ENCODE peak calls at places on chromosomes 6 and 20, in six cellular contexts. L is lower lobe of right lung, P is bronchial epithelial cell, W is breast epithelium, K is GM23248, H is kidney epithelial cell. D is an unnamed sample.
A peak's percentile ranks its signal among the peaks of the same experiment; 100 is the strongest.

GRCh38 chr6:158057213-158057987 is 75.7 kb downstream of the SYNJ2 start:
- DNase-seq in W (no peak), H (peak; percentile 88), K (peak; percentile 98), P (peak; percentile 98), L (no peak), D (no peak)

GRCh38 chr20:6162239-6162638 is 39.4 kb upstream of the FERMT1 start:
- DNase-seq in W (peak; percentile 22), P (no peak), H (no peak), K (peak; percentile 3), L (no peak), D (no peak)

GRCh38 chr20:18030020-18030419 is 27.7 kb downstream of the OVOL2 start:
- DNase-seq in K (no peak), H (no peak), P (no peak), W (no peak), L (no peak), D (no peak)

GRCh38 chr6:41286544-41287346 is at the start of gene TREM1:
- DNase-seq in P (peak; percentile 97), H (no peak), L (peak; percentile 79), K (peak; percentile 87), W (no peak), D (no peak)

GRCh38 chr6:75601608-75602163 is at the start of gene SENP6:
- DNase-seq in L (peak; percentile 87), W (peak; percentile 67), H (peak; percentile 16), K (peak; percentile 89), P (peak; percentile 67), D (peak; percentile 59)

GRCh38 chr20:25177890-25178321 is 17.6 kb upstream of the ENTPD6 start:
- DNase-seq in L (peak; percentile 64), K (no peak), P (peak; percentile 33), H (no peak), W (peak; percentile 73), D (no peak)

GRCh38 chr6:106519460-106520394 is 109.6 kb downstream of the RTN4IP1 start:
- DNase-seq in L (peak; percentile 76), P (peak; percentile 90), H (peak; percentile 81), W (no peak), K (peak; percentile 98), D (peak; percentile 75)

GRCh38 chr6:44005507-44005903 is 121.7 kb downstream of the MRPL14 start:
- DNase-seq in L (no peak), P (no peak), W (no peak), K (no peak), H (no peak), D (no peak)

GRCh38 chr20:44496976-44497375 is 21.3 kb downstream of the TTPAL start:
- DNase-seq in P (peak; percentile 98), H (peak; percentile 83), W (no peak), L (no peak), K (peak; percentile 95), D (no peak)

GRCh38 chr6:105270511-105270910 is 90.7 kb upstream of the POPDC3 start:
- DNase-seq in H (no peak), W (no peak), L (no peak), K (peak; percentile 72), P (no peak), D (no peak)

GRCh38 chr6:157471895-157472686 is 91.1 kb downstream of the ZDHHC14 start:
- DNase-seq in H (no peak), K (no peak), L (no peak), P (no peak), W (no peak), D (no peak)

GRCh38 chr20:8095648-8096572 is 36.2 kb upstream of the PLCB1 start:
- DNase-seq in L (no peak), W (no peak), H (no peak), P (peak; percentile 25), K (peak; percentile 80), D (no peak)

GRCh38 chr6:121510568-121511177 is 75.2 kb downstream of the GJA1 start:
- DNase-seq in W (no peak), H (no peak), L (no peak), K (no peak), P (peak; percentile 61), D (no peak)

GRCh38 chr6:122476131-122476530 is 4.5 kb upstream of the SERINC1 start:
- DNase-seq in W (no peak), P (peak; percentile 45), K (peak; percentile 49), H (no peak), L (no peak), D (no peak)

GRCh38 chr6:4910060-4910746 is 93.6 kb downstream of the RPP40 start:
- DNase-seq in H (peak; percentile 28), P (peak; percentile 32), W (no peak), K (no peak), L (no peak), D (no peak)

GRCh38 chr6:692356-692851 is 535 bp downstream of the EXOC2 start:
- DNase-seq in K (peak; percentile 75), P (peak; percentile 65), W (no peak), L (peak; percentile 72), H (no peak), D (peak; percentile 71)

GRCh38 chr20:1368448-1369199 is 24.2 kb downstream of the FKBP1A start:
- DNase-seq in K (peak; percentile 40), W (no peak), H (no peak), L (no peak), P (no peak), D (no peak)

GRCh38 chr20:47559141-47559540 is 57.5 kb downstream of the NCOA3 start:
- DNase-seq in K (no peak), W (no peak), L (no peak), H (no peak), P (no peak), D (no peak)

GRCh38 chr6:38193051-38193450 is 373.5 kb downstream of the ZFAND3 start:
- DNase-seq in H (no peak), L (no peak), W (no peak), P (no peak), K (no peak), D (no peak)
- H3K36me3 ChIP-seq in H (no peaks in the 10 kb centered on the region), L (peaks cover 4% of the 10 kb centered on the region), W (no peaks in the 10 kb centered on the region), P (no peaks in the 10 kb centered on the region), K (no peaks in the 10 kb centered on the region), D (peaks cover 7% of the 10 kb centered on the region)

DNA sequence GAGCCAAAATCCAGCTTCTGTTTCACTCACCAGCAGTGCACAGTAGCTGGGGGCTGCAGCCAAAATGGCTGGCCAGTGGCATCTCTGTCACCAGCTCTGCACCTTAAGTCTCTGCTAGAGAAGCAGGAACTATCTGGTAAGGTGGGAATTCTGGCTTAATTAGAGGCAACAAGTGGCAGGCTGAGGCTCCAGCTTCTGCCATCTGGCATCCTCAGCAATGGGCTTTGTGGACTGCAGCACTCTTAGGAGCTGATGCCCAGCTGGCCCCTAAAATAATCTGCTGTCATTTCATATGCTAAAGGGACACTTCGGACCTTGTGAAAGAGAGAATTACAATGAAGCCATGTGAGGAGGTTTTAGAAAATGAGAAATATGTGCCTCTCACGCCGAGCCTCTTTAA is 4.6 kb upstream of the CLDN20 start:
- DNase-seq in H (no peak), W (no peak), L (no peak), K (no peak), P (no peak), D (no peak)
- H3K36me3 ChIP-seq in H (no peaks in the 10 kb centered on the region), W (no peaks in the 10 kb centered on the region), L (peaks cover 65% of the 10 kb centered on the region), K (peaks cover 6% of the 10 kb centered on the region), P (peaks cover 14% of the 10 kb centered on the region), D (peaks cover 53% of the 10 kb centered on the region)

DNA sequence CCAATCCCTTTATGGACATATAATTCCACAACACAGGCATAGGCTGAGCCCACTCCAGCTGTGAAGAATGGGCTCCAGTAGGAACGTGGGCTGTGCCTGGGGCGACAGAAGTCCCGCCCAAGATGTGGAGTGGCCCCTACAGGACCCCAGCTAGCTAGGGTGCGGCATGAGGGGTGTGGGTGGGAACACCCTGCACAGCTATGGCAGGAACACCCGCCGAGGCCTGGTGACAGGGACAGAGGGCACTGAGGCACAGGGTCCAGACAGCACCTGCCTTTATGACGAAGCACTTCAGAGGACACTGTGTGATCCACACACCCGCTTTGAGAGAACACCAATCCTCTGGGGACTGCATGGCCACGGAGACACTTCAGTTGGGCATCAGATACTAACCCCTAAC is 28.2 kb upstream of the TCFL5 start:
- DNase-seq in H (no peak), P (no peak), L (no peak), W (no peak), K (no peak), D (no peak)
- H3K36me3 ChIP-seq in H (peaks cover 6% of the 10 kb centered on the region), P (peaks cover 41% of the 10 kb centered on the region), L (peaks cover 90% of the 10 kb centered on the region), W (no peaks in the 10 kb centered on the region), K (peaks cover 58% of the 10 kb centered on the region), D (peaks cover 91% of the 10 kb centered on the region)

GRCh38 chr20:2998728-2999127 is 44.7 kb upstream of the GNRH2 start:
- DNase-seq in P (no peak), W (no peak), H (no peak), K (no peak), L (no peak), D (no peak)

GRCh38 chr20:3000852-3001523 is 42.4 kb upstream of the GNRH2 start:
- DNase-seq in H (no peak), P (peak; percentile 66), L (no peak), K (peak; percentile 67), W (no peak), D (no peak)

GRCh38 chr20:2993250-2993649 is 50.2 kb upstream of the GNRH2 start:
- DNase-seq in L (no peak), W (no peak), K (no peak), H (no peak), P (no peak), D (no peak)

GRCh38 chr20:2991532-2991931 is 51.9 kb upstream of the GNRH2 start:
- DNase-seq in W (no peak), P (no peak), H (no peak), L (no peak), K (no peak), D (no peak)

GRCh38 chr20:2995796-2996195 is 47.6 kb upstream of the GNRH2 start:
- DNase-seq in K (no peak), H (no peak), W (no peak), P (no peak), L (no peak), D (no peak)
- H3K36me3 ChIP-seq in K (no peaks in the 10 kb centered on the region), H (no peaks in the 10 kb centered on the region), W (no peaks in the 10 kb centered on the region), P (peaks cover 6% of the 10 kb centered on the region), L (peaks cover 67% of the 10 kb centered on the region), D (peaks cover 47% of the 10 kb centered on the region)

GRCh38 chr6:144547409-144547808 is 262.3 kb downstream of the UTRN start:
- DNase-seq in K (peak; percentile 69), P (no peak), L (no peak), W (no peak), H (no peak), D (no peak)

GRCh38 chr6:144544266-144544830 is 259.2 kb downstream of the UTRN start:
- DNase-seq in L (no peak), P (no peak), W (no peak), H (no peak), K (no peak), D (no peak)

GRCh38 chr6:144548525-144548924 is 263.4 kb downstream of the UTRN start:
- DNase-seq in P (no peak), K (no peak), W (no peak), H (no peak), L (no peak), D (no peak)

GRCh38 chr6:144543006-144543871 is 258.1 kb downstream of the UTRN start:
- DNase-seq in H (no peak), W (no peak), K (peak; percentile 82), P (peak; percentile 21), L (no peak), D (no peak)

GRCh38 chr6:144546807-144547206 is 261.7 kb downstream of the UTRN start:
- DNase-seq in L (no peak), H (no peak), K (no peak), W (no peak), P (no peak), D (no peak)
- H3K36me3 ChIP-seq in L (peaks cover 95% of the 10 kb centered on the region), H (no peaks in the 10 kb centered on the region), K (peaks cover 39% of the 10 kb centered on the region), W (no peaks in the 10 kb centered on the region), P (peaks cover 1% of the 10 kb centered on the region), D (peaks cover 68% of the 10 kb centered on the region)